ENCODE peak calls at places on chromosomes 12 and 14, in eight cellular contexts. O, J, B, T, N, M, R and W are unnamed samples.
A peak's percentile ranks its signal among the peaks of the same experiment; 100 is the strongest.

GRCh38 chr12:32947203-32947795 is 50.7 kb upstream of the PKP2 start:
- DNase-seq in O (no peak), J (no peak), B (peak; percentile 2), T (peak; percentile 27), N (no peak), M (peak; percentile 47), R (no peak), W (no peak)

GRCh38 chr14:52885230-52885629 is 65.6 kb downstream of the FERMT2 start:
- DNase-seq in O (no peak), J (no peak), B (peak; percentile 62), T (no peak), N (no peak), M (no peak), R (no peak), W (no peak)

GRCh38 chr12:40034156-40034555 is 71.7 kb downstream of the SLC2A13 start:
- DNase-seq in O (no peak), J (no peak), B (peak; percentile 10), T (no peak), N (no peak), M (no peak), R (no peak), W (no peak)

GRCh38 chr12:63457857-63458256 is 210.4 kb downstream of the DPY19L2 start:
- DNase-seq in O (no peak), J (no peak), B (no peak), T (no peak), N (no peak), M (no peak), R (no peak), W (no peak)

GRCh38 chr14:97977711-97978261 is 1180.6 kb downstream of the VRK1 start:
- DNase-seq in O (no peak), J (no peak), B (peak; percentile 6), T (no peak), N (peak; percentile 88), M (peak; percentile 73), R (peak; percentile 84), W (no peak)

GRCh38 chr12:56661979-56662638 is 16.3 kb upstream of the ATP5F1B start:
- DNase-seq in O (no peak), J (no peak), B (no peak), T (no peak), N (peak; percentile 33), M (no peak), R (no peak), W (no peak)

GRCh38 chr12:111446044-111446581 is 40.4 kb downstream of the SH2B3 start:
- DNase-seq in O (no peak), J (no peak), B (peak; percentile 62), T (no peak), N (peak; percentile 34), M (peak; percentile 32), R (peak; percentile 57), W (no peak)

GRCh38 chr12:57166971-57167371 is 19.6 kb upstream of the LRP1-AS start:
- DNase-seq in O (no peak), J (no peak), B (peak; percentile 90), T (no peak), N (no peak), M (no peak), R (no peak), W (no peak)

GRCh38 chr14:20332386-20332945 is 613 bp downstream of the CCNB1IP1 start:
- DNase-seq in O (no peak), J (no peak), B (no peak), T (no peak), N (no peak), M (peak; percentile 48), R (no peak), W (no peak)

GRCh38 chr14:62143235-62143634 is 381.0 kb downstream of the SNAPC1 start:
- DNase-seq in O (no peak), J (no peak), B (peak; percentile 70), T (no peak), N (no peak), M (no peak), R (no peak), W (no peak)

GRCh38 chr12:91902860-91903683 is 242.6 kb downstream of the BTG1 start:
- DNase-seq in O (no peak), J (no peak), B (peak; percentile 70), T (no peak), N (no peak), M (no peak), R (no peak), W (no peak)

GRCh38 chr14:69615471-69616407 is 4.3 kb downstream of the SUSD6 start:
- DNase-seq in O (no peak), J (no peak), B (peak; percentile 79), T (no peak), N (peak; percentile 75), M (no peak), R (peak; percentile 86), W (no peak)

GRCh38 chr12:24066865-24067264 is 117.4 kb upstream of the SOX5 start:
- DNase-seq in O (no peak), J (no peak), B (peak; percentile 88), T (no peak), N (no peak), M (no peak), R (no peak), W (no peak)

GRCh38 chr14:65565948-65566347 is 153.4 kb downstream of the FUT8 start:
- DNase-seq in O (no peak), J (no peak), B (peak; percentile 75), T (no peak), N (no peak), M (no peak), R (no peak), W (no peak)

GRCh38 chr12:117484901-117485300 is 123.5 kb upstream of the NOS1 start:
- DNase-seq in O (no peak), J (no peak), B (no peak), T (no peak), N (no peak), M (no peak), R (no peak), W (no peak)